ENCODE peak calls at places on chromosomes 4 and X, in eight cellular contexts. B is NCI-H460, E is Calu3, Y is Panc1, A is NAMALWA, F is A549, J is NCI-H187, T is lung. X is an unnamed sample.

GRCh38 chrX:52504551-52504950 is 8.9 kb downstream of the XAGE1A start:
- DNase-seq in B (no peak), E (no peak), Y (no peak), A (no peak), F (no peak), J (no peak), T (no peak), X (no peak)

GRCh38 chr4:168759321-168759720 is 250.7 kb downstream of the CBR4 start:
- DNase-seq in B (no peak), E (no peak), Y (no peak), A (no peak), F (no peak), J (no peak), T (no peak), X (no peak)

GRCh38 chrX:31633349-31633748 is 561.5 kb upstream of the FTHL17 start:
- DNase-seq in B (no peak), E (no peak), Y (no peak), A (no peak), F (no peak), J (no peak), T (no peak), X (no peak)

GRCh38 chr4:183017962-183018361 is 81.1 kb upstream of the WWC2 start:
- DNase-seq in B (no peak), E (no peak), Y (no peak), A (no peak), F (no peak), J (no peak), T (no peak), X (no peak)

GRCh38 chr4:108188770-108189169 is 20.0 kb upstream of the LEF1 start:
- DNase-seq in B (no peak), E (no peak), Y (no peak), A (no peak), F (no peak), J (no peak), T (no peak), X (no peak)

GRCh38 chr4:70915874-70916559 is 13.8 kb downstream of the MOB1B start:
- DNase-seq in B (no peak), E (no peak), Y (no peak), A (no peak), F (no peak), J (no peak), T (no peak), X (no peak)

GRCh38 chr4:139576219-139576618 is 20.2 kb upstream of the SETD7 start:
- DNase-seq in B (no peak), E (no peak), Y (no peak), A (no peak), F (no peak), J (no peak), T (no peak), X (no peak)

GRCh38 chr4:76296421-76296820 is 10.1 kb upstream of the STBD1 start:
- DNase-seq in B (no peak), E (no peak), Y (no peak), A (no peak), F (no peak), J (no peak), T (no peak), X (no peak)

GRCh38 chr4:134019657-134020056 is 181.9 kb downstream of the PABPC4L start:
- DNase-seq in B (no peak), E (no peak), Y (no peak), A (no peak), F (no peak), J (no peak), T (no peak), X (no peak)

GRCh38 chrX:11665144-11666040 is at the start of gene ARHGAP6:
- DNase-seq in B (no peak), E (no peak), Y (no peak), A (no peak), F (no peak), J (no peak), T (no peak), X (no peak)

GRCh38 chr4:19945979-19946380 is 305.7 kb upstream of the SLIT2 start:
- DNase-seq in B (no peak), E (no peak), Y (no peak), A (no peak), F (no peak), J (no peak), T (no peak), X (no peak)

GRCh38 chr4:159290321-159291030 is 187.6 kb downstream of the RAPGEF2 start:
- DNase-seq in B (no peak), E (no peak), Y (no peak), A (no peak), F (no peak), J (no peak), T (no peak), X (no peak)

GRCh38 chr4:75948822-75949444 is 8.1 kb upstream of the NAAA start:
- DNase-seq in B (no peak), E (no peak), Y (no peak), A (peak), F (no peak), J (no peak), T (no peak), X (no peak)

GRCh38 chr4:185101354-185101890 is 41.6 kb upstream of the SLC25A4 start:
- DNase-seq in B (no peak), E (no peak), Y (no peak), A (no peak), F (no peak), J (no peak), T (no peak), X (no peak)

GRCh38 chrX:74923942-74924448 is 1.3 kb downstream of the NEXMIF start:
- DNase-seq in B (no peak), E (no peak), Y (no peak), A (no peak), F (no peak), J (no peak), T (no peak), X (no peak)

GRCh38 chr4:4712800-4713528 is 146.5 kb upstream of the MSX1 start:
- DNase-seq in B (no peak), E (no peak), Y (no peak), A (no peak), F (no peak), J (no peak), T (no peak), X (peak)

GRCh38 chr4:8554555-8555100 is 25.6 kb upstream of the GPR78 start:
- DNase-seq in B (no peak), E (no peak), Y (no peak), A (no peak), F (no peak), J (no peak), T (no peak), X (no peak)

GRCh38 chrX:71103110-71103983 is 3.2 kb downstream of the CXorf65 start:
- DNase-seq in B (no peak), E (peak), Y (no peak), A (no peak), F (no peak), J (no peak), T (no peak), X (no peak)

GRCh38 chr4:15729910-15730533 is 27.2 kb downstream of the BST1 start:
- DNase-seq in B (peak), E (no peak), Y (peak), A (peak), F (peak), J (peak), T (no peak), X (peak)

GRCh38 chr4:186554890-186555827 is at the start of gene MTNR1A:
- DNase-seq in B (no peak), E (peak), Y (no peak), A (no peak), F (peak), J (no peak), T (no peak), X (no peak)

GRCh38 chr4:8292388-8293107 is 23.0 kb downstream of the HTRA3 start:
- DNase-seq in B (no peak), E (no peak), Y (no peak), A (no peak), F (no peak), J (no peak), T (no peak), X (no peak)

X was measured in T47D.